ENCODE peak calls at places on chromosomes 4 and X, in six cellular contexts. One of them, this sample, is unnamed.

GRCh38 chr4:185464184-185464583 is 7.3 kb downstream of the CCDC110 start:
- DNase-seq in anterior cingulate cortex: no peak
- DNase-seq in Daoy: no peak
- DNase-seq in NCI-H2081: no peak
- DNase-seq in ureter: no peak
- DNase-seq in activated CD4-positive, alpha-beta T cell treated with anti-CD3 and anti-CD28 coated beads for 24 hours: no peak
- DNase-seq in this sample: no peak

GRCh38 chr4:53489279-53489889 is 101.9 kb downstream of the LNX1 start:
- DNase-seq in anterior cingulate cortex: no peak
- DNase-seq in Daoy: peak; percentile 32
- DNase-seq in NCI-H2081: no peak
- DNase-seq in ureter: no peak
- DNase-seq in activated CD4-positive, alpha-beta T cell treated with anti-CD3 and anti-CD28 coated beads for 24 hours: no peak
- DNase-seq in this sample: no peak

GRCh38 chr4:168200685-168201084 is 108.3 kb downstream of the ANXA10 start:
- DNase-seq in anterior cingulate cortex: no peak
- DNase-seq in Daoy: no peak
- DNase-seq in NCI-H2081: no peak
- DNase-seq in ureter: no peak
- DNase-seq in activated CD4-positive, alpha-beta T cell treated with anti-CD3 and anti-CD28 coated beads for 24 hours: no peak
- DNase-seq in this sample: no peak

GRCh38 chrX:37627602-37628001 is 56.1 kb downstream of the LANCL3 start:
- DNase-seq in anterior cingulate cortex: no peak
- DNase-seq in Daoy: no peak
- DNase-seq in NCI-H2081: no peak
- DNase-seq in ureter: no peak
- DNase-seq in activated CD4-positive, alpha-beta T cell treated with anti-CD3 and anti-CD28 coated beads for 24 hours: no peak
- DNase-seq in this sample: no peak

GRCh38 chrX:136067097-136067496 is 80.2 kb upstream of the FHL1 start:
- DNase-seq in anterior cingulate cortex: no peak
- DNase-seq in Daoy: no peak
- DNase-seq in NCI-H2081: no peak
- DNase-seq in ureter: no peak
- DNase-seq in activated CD4-positive, alpha-beta T cell treated with anti-CD3 and anti-CD28 coated beads for 24 hours: no peak
- DNase-seq in this sample: no peak

GRCh38 chrX:102115748-102116147 is 9.7 kb upstream of the TCEAL2 start:
- DNase-seq in anterior cingulate cortex: no peak
- DNase-seq in Daoy: no peak
- DNase-seq in NCI-H2081: no peak
- DNase-seq in ureter: no peak
- DNase-seq in activated CD4-positive, alpha-beta T cell treated with anti-CD3 and anti-CD28 coated beads for 24 hours: no peak
- DNase-seq in this sample: no peak

GRCh38 chr4:118845552-118846065 is 9.7 kb upstream of the SEC24D start:
- DNase-seq in anterior cingulate cortex: no peak
- DNase-seq in Daoy: no peak
- DNase-seq in NCI-H2081: no peak
- DNase-seq in ureter: no peak
- DNase-seq in activated CD4-positive, alpha-beta T cell treated with anti-CD3 and anti-CD28 coated beads for 24 hours: no peak
- DNase-seq in this sample: no peak

GRCh38 chrX:109270580-109271484 is 211.1 kb downstream of the GUCY2F start:
- DNase-seq in anterior cingulate cortex: no peak
- DNase-seq in Daoy: peak; percentile 72
- DNase-seq in NCI-H2081: no peak
- DNase-seq in ureter: peak; percentile 69
- DNase-seq in activated CD4-positive, alpha-beta T cell treated with anti-CD3 and anti-CD28 coated beads for 24 hours: peak; percentile 5
- DNase-seq in this sample: no peak

GRCh38 chr4:47031713-47032404 is 492 bp downstream of the GABRB1 start:
- DNase-seq in anterior cingulate cortex: no peak
- DNase-seq in Daoy: peak; percentile 5
- DNase-seq in NCI-H2081: peak; percentile 49
- DNase-seq in ureter: no peak
- DNase-seq in activated CD4-positive, alpha-beta T cell treated with anti-CD3 and anti-CD28 coated beads for 24 hours: no peak
- DNase-seq in this sample: peak; percentile 37

GRCh38 chr4:56843421-56843899 is 22.0 kb upstream of the SPINK2 start:
- DNase-seq in anterior cingulate cortex: no peak
- DNase-seq in Daoy: no peak
- DNase-seq in NCI-H2081: no peak
- DNase-seq in ureter: peak; percentile 44
- DNase-seq in activated CD4-positive, alpha-beta T cell treated with anti-CD3 and anti-CD28 coated beads for 24 hours: no peak
- DNase-seq in this sample: no peak

GRCh38 chr4:110787781-110788180 is 164.9 kb upstream of the PITX2 start:
- DNase-seq in anterior cingulate cortex: no peak
- DNase-seq in Daoy: no peak
- DNase-seq in NCI-H2081: no peak
- DNase-seq in ureter: no peak
- DNase-seq in activated CD4-positive, alpha-beta T cell treated with anti-CD3 and anti-CD28 coated beads for 24 hours: no peak
- DNase-seq in this sample: no peak

GRCh38 chr4:169116270-169116901 is 106.3 kb upstream of the CBR4 start:
- DNase-seq in anterior cingulate cortex: no peak
- DNase-seq in Daoy: no peak
- DNase-seq in NCI-H2081: no peak
- DNase-seq in ureter: no peak
- DNase-seq in activated CD4-positive, alpha-beta T cell treated with anti-CD3 and anti-CD28 coated beads for 24 hours: no peak
- DNase-seq in this sample: peak; percentile 71

GRCh38 chr4:125313989-125314602 is 659 bp upstream of the FAT4 start:
- DNase-seq in anterior cingulate cortex: peak; percentile 24
- DNase-seq in Daoy: no peak
- DNase-seq in NCI-H2081: no peak
- DNase-seq in ureter: no peak
- DNase-seq in activated CD4-positive, alpha-beta T cell treated with anti-CD3 and anti-CD28 coated beads for 24 hours: no peak
- DNase-seq in this sample: no peak

GRCh38 chr4:54315561-54315960 is 86.5 kb downstream of the PDGFRA start:
- DNase-seq in anterior cingulate cortex: no peak
- DNase-seq in Daoy: no peak
- DNase-seq in NCI-H2081: no peak
- DNase-seq in ureter: no peak
- DNase-seq in activated CD4-positive, alpha-beta T cell treated with anti-CD3 and anti-CD28 coated beads for 24 hours: no peak
- DNase-seq in this sample: no peak

GRCh38 chr4:185165605-185166063 is 22.6 kb downstream of the SLC25A4 start:
- DNase-seq in anterior cingulate cortex: no peak
- DNase-seq in Daoy: no peak
- DNase-seq in NCI-H2081: no peak
- DNase-seq in ureter: no peak
- DNase-seq in activated CD4-positive, alpha-beta T cell treated with anti-CD3 and anti-CD28 coated beads for 24 hours: no peak
- DNase-seq in this sample: no peak

GRCh38 chr4:124946696-124947095 is 234.2 kb upstream of the ANKRD50 start:
- DNase-seq in anterior cingulate cortex: no peak
- DNase-seq in Daoy: no peak
- DNase-seq in NCI-H2081: no peak
- DNase-seq in ureter: no peak
- DNase-seq in activated CD4-positive, alpha-beta T cell treated with anti-CD3 and anti-CD28 coated beads for 24 hours: no peak
- DNase-seq in this sample: no peak